ENCODE peak calls at places on chromosomes 1 and 21, in four cellular contexts. G is WTC11, D is K562, Z is HepG2. A is an unnamed sample.

GRCh38 chr1:165531021-165531420 is 12.8 kb upstream of the LRRC52 start:
- DNase-seq in G (no peak), D (no peak), Z (no peak), A (no peak)

GRCh38 chr1:52753169-52753568 is 26.9 kb downstream of the ZYG11B start:
- DNase-seq in G (no peak), D (no peak), Z (no peak), A (no peak)

GRCh38 chr1:66250483-66250882 is 283.5 kb upstream of the SGIP1 start:
- DNase-seq in G (no peak), D (no peak), Z (no peak), A (no peak)

GRCh38 chr1:227729144-227729880 is 5.8 kb downstream of the JMJD4 start:
- DNase-seq in G (peak), D (peak), Z (no peak), A (no peak)

GRCh38 chr1:944341-945325 is 14.4 kb downstream of the NOC2L start:
- DNase-seq in G (no peak), D (no peak), Z (no peak), A (no peak)

GRCh38 chr21:31874817-31875216 is 2.0 kb downstream of the HUNK start:
- DNase-seq in G (peak), D (no peak), Z (no peak), A (no peak)

GRCh38 chr21:46116846-46117585 is 19.1 kb downstream of the COL6A2 start:
- DNase-seq in G (peak), D (no peak), Z (no peak), A (no peak)

GRCh38 chr1:212981025-212981495 is 30.7 kb downstream of the VASH2 start:
- DNase-seq in G (peak), D (no peak), Z (no peak), A (no peak)

GRCh38 chr1:18926315-18927081 is 24.1 kb upstream of the ALDH4A1 start:
- DNase-seq in G (no peak), D (peak), Z (no peak), A (peak)

GRCh38 chr21:17391811-17392340 is 121.0 kb upstream of the CXADR start:
- DNase-seq in G (no peak), D (no peak), Z (no peak), A (no peak)

DNA sequence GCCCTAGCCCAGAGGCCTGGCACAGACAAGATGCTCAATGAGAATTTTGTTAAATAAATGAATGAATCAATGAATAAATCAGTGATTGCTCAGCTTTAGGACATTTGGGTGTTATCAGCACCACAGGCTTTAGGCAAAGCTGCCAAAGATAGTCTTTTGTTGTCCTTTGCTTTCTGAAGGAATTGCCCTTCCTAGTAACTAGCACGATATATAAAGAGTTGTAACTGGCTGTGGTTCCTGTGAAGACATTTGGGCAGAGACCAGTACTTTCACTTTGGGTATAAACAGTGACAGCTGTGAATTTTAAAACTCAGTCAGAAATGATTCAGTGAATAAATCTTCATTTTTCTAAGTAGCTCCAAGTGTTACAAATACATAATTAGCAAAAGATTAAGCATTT is 13.3 kb downstream of the RNU5D-1 start:
- DNase-seq in G (no peak), D (no peak), Z (no peak), A (no peak)
- TF ChIP-seq ATF3 in G (no peak), D (no peak), Z (no peak), A (no peak)

DNA sequence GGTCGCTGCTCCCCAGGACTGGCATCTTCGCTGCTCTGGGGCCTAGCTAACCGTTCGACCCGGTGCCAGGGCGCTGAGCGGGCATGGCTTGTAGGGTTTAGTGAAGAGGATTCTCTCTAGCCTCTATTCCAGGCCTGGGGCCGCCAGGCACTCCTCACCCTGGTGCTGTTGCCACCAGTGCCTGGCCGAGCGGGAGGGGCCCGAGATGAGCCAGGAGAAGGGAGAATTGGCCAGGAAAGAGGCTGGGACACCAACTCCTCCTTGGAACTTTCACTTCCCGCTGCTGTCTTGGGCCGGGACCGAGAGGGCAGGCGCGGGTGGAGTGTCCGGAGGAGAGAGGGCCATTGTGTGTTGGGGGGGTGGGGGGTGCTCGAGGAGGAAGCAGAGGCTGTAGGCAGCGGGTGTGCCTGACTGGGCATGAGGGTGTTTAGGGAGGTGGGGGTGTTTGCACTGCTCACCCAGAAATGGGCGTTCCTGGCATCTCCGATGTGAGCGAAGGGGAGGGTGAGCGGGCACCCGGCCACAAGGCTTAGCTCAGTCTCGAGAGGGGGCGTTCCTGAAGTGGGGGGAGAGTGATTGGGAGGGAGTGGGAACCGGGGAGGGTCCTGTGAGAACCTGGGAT is 772 bp downstream of the ADAM15 start:
- DNase-seq in G (no peak), D (no peak), Z (no peak), A (no peak)
- TF ChIP-seq TCF7 in G (no peak), D (no peak), Z (no peak), A (no peak)

DNA sequence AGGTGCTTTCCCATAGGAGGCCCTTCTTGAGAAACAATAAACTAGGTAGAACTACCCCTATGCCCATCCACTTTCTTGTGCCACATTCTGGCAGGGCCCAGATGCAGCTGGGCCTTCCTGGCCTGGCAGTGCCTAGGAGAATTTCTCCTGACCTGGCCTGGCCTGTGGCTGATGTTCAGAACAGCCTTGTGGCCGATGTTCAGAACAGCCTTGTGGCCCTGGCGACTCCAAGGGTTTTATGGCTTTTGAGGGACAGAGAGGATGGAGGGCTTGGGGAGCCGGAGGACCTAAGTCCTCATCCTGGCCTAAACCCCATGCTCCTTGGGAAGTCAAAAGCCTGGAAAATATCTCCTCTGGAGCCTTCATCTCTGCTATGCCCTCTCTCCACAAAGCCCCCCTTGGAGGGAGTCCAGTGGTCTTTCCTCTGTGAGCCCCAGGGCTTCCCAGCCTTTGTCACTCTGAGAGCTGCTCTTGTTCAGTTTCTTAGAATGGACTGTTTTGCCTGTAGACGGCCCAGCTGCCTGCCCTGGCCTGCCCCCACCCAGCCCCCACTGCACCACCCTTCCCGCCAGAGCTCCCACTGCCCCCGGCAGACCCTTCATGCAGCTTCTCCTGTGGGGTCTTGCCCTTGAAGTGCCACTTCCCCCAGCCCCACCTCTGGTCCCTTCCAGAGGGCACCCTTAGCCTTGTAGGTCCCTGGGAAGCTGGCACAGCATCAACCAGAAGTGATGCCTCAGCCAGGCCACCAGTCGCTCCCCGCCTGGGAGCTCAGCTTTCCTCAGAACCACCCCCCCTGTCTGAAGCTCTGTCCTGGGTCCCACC is 6.9 kb downstream of the GPR37L1 start:
- DNase-seq in G (no peak), D (no peak), Z (no peak), A (no peak)
- TF ChIP-seq ATF3 in G (no peak), D (no peak), Z (no peak), A (no peak)

GRCh38 chr1:114154963-114155322 is 1.3 kb upstream of the SYT6 start:
- DNase-seq in G (peak), D (no peak), Z (no peak), A (no peak)
- TF ChIP-seq TCF7 in G (no peak), D (no peak), Z (no peak), A (no peak)

GRCh38 chr1:205595861-205596260 is 36.0 kb downstream of the ELK4 start:
- DNase-seq in G (no peak), D (no peak), Z (no peak), A (no peak)

GRCh38 chr1:205593967-205594366 is 37.8 kb downstream of the ELK4 start:
- DNase-seq in G (no peak), D (no peak), Z (no peak), A (no peak)

GRCh38 chr1:205596876-205597275 is 34.9 kb downstream of the ELK4 start:
- DNase-seq in G (no peak), D (no peak), Z (no peak), A (no peak)

GRCh38 chr1:205594846-205595245 is 37.0 kb downstream of the ELK4 start:
- DNase-seq in G (no peak), D (no peak), Z (no peak), A (no peak)

GRCh38 chr1:205595435-205595834 is 36.4 kb downstream of the ELK4 start:
- DNase-seq in G (no peak), D (no peak), Z (no peak), A (no peak)
- TF ChIP-seq ATF3 in G (no peak), D (no peak), Z (no peak), A (no peak)

GRCh38 chr1:46555826-46556619 is 4.6 kb upstream of the KNCN start:
- DNase-seq in G (no peak), D (no peak), Z (no peak), A (no peak)

GRCh38 chr1:46557403-46557802 is 6.0 kb upstream of the KNCN start:
- DNase-seq in G (no peak), D (no peak), Z (no peak), A (no peak)

GRCh38 chr1:46556822-46557221 is 5.4 kb upstream of the KNCN start:
- DNase-seq in G (no peak), D (no peak), Z (no peak), A (no peak)

GRCh38 chr1:46558966-46559365 is 7.5 kb upstream of the KNCN start:
- DNase-seq in G (no peak), D (no peak), Z (no peak), A (no peak)

DNA sequence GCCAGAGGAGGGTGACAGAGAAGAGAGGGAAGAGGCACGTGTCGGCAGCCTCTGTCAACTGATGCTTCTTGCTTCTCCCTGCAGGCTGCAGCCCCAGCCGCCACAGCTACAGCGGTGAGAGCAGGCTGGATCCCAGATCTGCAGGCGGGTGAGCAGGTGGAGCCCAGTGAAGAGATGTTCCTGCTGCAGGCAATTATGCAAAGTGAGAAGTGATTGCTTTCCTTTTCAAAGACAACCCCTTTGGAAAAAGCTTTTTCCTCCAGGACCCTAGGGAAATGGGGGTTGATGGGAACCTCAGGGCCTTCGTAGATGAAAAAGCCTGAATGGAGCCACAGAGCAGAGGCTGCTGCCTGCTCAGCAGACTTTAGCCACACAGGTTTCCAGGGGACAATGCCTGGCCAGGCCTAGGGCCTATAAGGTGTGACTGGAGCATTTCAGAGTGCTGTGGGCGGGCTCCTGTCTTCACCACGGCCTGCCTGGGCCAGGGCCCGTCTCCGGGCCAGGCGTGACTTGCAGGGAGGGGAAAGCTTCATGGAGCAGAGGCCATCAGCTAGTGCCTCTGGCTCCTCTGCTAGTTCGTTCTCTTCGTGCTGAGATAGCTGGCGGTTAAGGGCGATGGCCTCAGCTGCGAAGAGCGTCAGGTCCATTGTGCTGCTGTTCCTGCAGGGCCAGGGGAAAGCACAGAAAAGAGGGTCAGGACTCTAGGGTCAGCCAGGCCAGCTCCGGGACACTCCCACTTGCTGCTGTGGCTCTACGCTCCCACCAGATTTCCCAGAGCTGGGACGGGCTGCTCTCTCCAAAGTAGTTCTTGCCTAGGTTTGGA is 6.9 kb upstream of the KNCN start:
- DNase-seq in G (peak), D (no peak), Z (no peak), A (no peak)
- TF ChIP-seq TCF7 in G (no peak), D (no peak), Z (no peak), A (no peak)

DNA sequence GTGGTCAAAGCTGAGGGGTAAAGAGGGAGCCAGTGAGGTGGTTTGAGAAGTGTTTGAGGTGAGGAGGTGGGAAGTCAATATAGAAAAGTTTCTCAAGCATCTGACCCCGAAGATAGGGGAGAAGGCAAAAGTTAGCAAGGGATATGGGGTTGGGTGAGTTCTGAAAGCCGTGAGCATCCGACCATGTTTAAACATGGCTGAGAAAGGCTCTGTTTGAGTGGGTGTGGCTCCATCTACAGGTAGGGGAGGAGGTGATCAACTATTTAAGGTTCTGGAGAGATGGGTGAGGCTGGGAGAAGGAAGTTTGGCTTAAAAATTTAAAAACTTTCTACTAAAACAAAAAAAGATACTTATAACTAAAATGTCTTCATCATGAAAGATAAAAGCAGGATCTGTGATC is 273.8 kb downstream of the KCNJ6 start:
- DNase-seq in G (peak), D (peak), Z (peak), A (no peak)
- TF ChIP-seq ATF3 in G (no peak), D (no peak), Z (no peak), A (no peak)

DNA sequence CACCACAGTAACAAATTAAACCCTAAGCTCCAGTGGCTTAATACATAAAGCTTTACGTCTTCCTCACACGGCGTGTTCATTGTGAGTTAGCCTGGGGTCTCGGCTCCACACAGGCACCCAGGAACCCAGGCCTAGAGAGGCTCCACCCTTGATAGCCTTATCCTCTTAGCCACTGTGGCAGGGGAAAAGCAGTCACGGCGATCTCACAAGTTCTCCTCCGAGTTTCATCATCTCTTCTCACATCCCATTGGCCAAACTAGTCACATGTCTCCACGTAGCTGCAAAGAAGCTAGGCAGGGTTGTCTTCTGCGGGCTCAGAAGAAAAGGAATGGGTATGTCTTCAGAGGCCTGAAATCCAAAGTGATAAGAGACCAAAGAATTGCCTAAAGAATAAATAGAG is 122.3 kb upstream of the GRIK3 start:
- DNase-seq in G (no peak), D (no peak), Z (no peak), A (no peak)
- TF ChIP-seq TCF7 in G (no peak), D (no peak), Z (no peak), A (no peak)

GRCh38 chr1:161928056-161928455 is 95.6 kb downstream of the OLFML2B start:
- DNase-seq in G (no peak), D (no peak), Z (no peak), A (no peak)
- TF ChIP-seq ATF3 in G (no peak), D (no peak), Z (no peak), A (no peak)